ENCODE peak calls at places on chromosomes 16 and 17, in four cellular contexts. E is RWPE1, F is Calu3, O is renal cortical epithelial cell. H is an unnamed sample.
A peak's percentile ranks its signal among the peaks of the same experiment; 100 is the strongest.

GRCh38 chr16:87392823-87393679 is 915 bp downstream of the MAP1LC3B start:
- DNase-seq in F (peak; percentile 42), E (peak; percentile 38), O (peak; percentile 54), H (peak; percentile 67)

GRCh38 chr17:19752216-19753048 is 4.3 kb upstream of the ALDH3A1 start:
- DNase-seq in F (no peak), O (no peak), E (no peak), H (no peak)

GRCh38 chr16:78348886-78349285 is 249.4 kb downstream of the WWOX start:
- DNase-seq in E (no peak), F (no peak), O (no peak), H (no peak)

GRCh38 chr16:53132406-53132805 is 77.6 kb downstream of the CHD9 start:
- DNase-seq in F (no peak), E (no peak), O (no peak), H (no peak)

GRCh38 chr17:28662527-28662829 is 473 bp downstream of the SUPT6H start:
- DNase-seq in O (no peak), E (no peak), F (no peak), H (no peak)

GRCh38 chr17:67016039-67016762 is 28.2 kb upstream of the CACNG1 start:
- DNase-seq in E (no peak), F (no peak), O (no peak), H (no peak)

GRCh38 chr17:5661486-5662125 is 77.3 kb upstream of the NLRP1 start:
- DNase-seq in F (no peak), E (no peak), O (no peak), H (no peak)

GRCh38 chr17:11506635-11507034 is 91.6 kb upstream of the DNAH9 start:
- DNase-seq in O (no peak), E (peak; percentile 4), F (no peak), H (peak; percentile 80)

GRCh38 chr17:39191750-39192510 is 5.5 kb downstream of the CACNB1 start:
- DNase-seq in E (no peak), O (no peak), F (no peak), H (no peak)

GRCh38 chr16:85025781-85026653 is 1.6 kb upstream of the KIAA0513 start:
- DNase-seq in F (no peak), E (no peak), O (no peak), H (no peak)

GRCh38 chr17:7176870-7177209 is 2.3 kb downstream of the ASGR1 start:
- DNase-seq in F (no peak), E (no peak), O (no peak), H (peak; percentile 62)

GRCh38 chr16:85083051-85083639 is 29.1 kb downstream of the CIBAR2 start:
- DNase-seq in E (no peak), F (no peak), O (no peak), H (no peak)

GRCh38 chr16:72094266-72094610 is 591 bp downstream of the DHX38 start:
- DNase-seq in E (no peak), O (no peak), F (no peak), H (peak; percentile 35)